ENCODE peak calls at places on chromosomes 1 and 21, in eight cellular contexts. H is stimulated activated CD4-positive, alpha-beta T cell treated with anti-CD3 and anti-CD28 coated beads, Interleukin-12 subunit alpha, Interleukin-12 subunit beta, amount 100 ng/mL, for 4 hours; J is lower lobe of right lung; Z is GM04503; K is C1 segment of cervical spinal cord; B is CD8-positive, alpha-beta memory T cell; G is glomerular endothelial cell; T is NCI-H1105 treated with DMSO at 0.1 percent for 48 hours. I is an unnamed sample.

GRCh38 chr1:226369110-226369509 is 38.8 kb downstream of the PARP1 start:
- DNase-seq in B (no peak), K (no peak), J (no peak), T (no peak), G (no peak), H (no peak), Z (no peak), I (no peak)

GRCh38 chr1:208228026-208228425 is 16.2 kb downstream of the PLXNA2 start:
- DNase-seq in Z (no peak), J (no peak), H (no peak), B (no peak), T (no peak), G (no peak), K (no peak), I (no peak)

GRCh38 chr21:44426663-44427191 is 28.6 kb upstream of the LRRC3 start:
- DNase-seq in G (no peak), Z (no peak), T (no peak), K (no peak), H (no peak), J (no peak), B (peak; percentile 34), I (no peak)

GRCh38 chr1:25836695-25837094 is 16.9 kb downstream of the MTFR1L start:
- DNase-seq in Z (no peak), T (no peak), J (no peak), B (no peak), G (no peak), K (no peak), H (no peak), I (no peak)

GRCh38 chr21:42674351-42674940 is 21.0 kb downstream of the PDE9A start:
- DNase-seq in T (peak; percentile 80), J (no peak), Z (no peak), K (peak; percentile 37), B (no peak), H (no peak), G (no peak), I (no peak)

GRCh38 chr1:223363057-223363855 is 720 bp downstream of the SUSD4 start:
- DNase-seq in Z (no peak), G (no peak), J (peak; percentile 51), K (no peak), B (no peak), T (peak; percentile 42), H (peak; percentile 25), I (peak; percentile 26)

GRCh38 chr1:113993766-113994165 is 14.5 kb downstream of the OLFML3 start:
- DNase-seq in T (no peak), K (no peak), Z (no peak), H (no peak), J (no peak), B (no peak), G (no peak), I (no peak)

GRCh38 chr1:224175615-224176014 is 7.4 kb upstream of the DEGS1 start:
- DNase-seq in B (no peak), Z (no peak), G (no peak), H (no peak), T (no peak), J (no peak), K (no peak), I (peak; percentile 5)

GRCh38 chr1:87106158-87106557 is 191.7 kb downstream of the HS2ST1 start:
- DNase-seq in T (no peak), Z (no peak), J (no peak), G (no peak), B (no peak), K (no peak), H (no peak), I (no peak)

GRCh38 chr1:202860744-202861419 is 28.1 kb downstream of the RABIF start:
- DNase-seq in B (no peak), J (peak; percentile 83), T (peak; percentile 77), H (peak; percentile 16), K (no peak), Z (no peak), G (no peak), I (peak; percentile 33)

GRCh38 chr1:202565890-202566289 is 144.4 kb downstream of the SYT2 start:
- DNase-seq in G (no peak), J (no peak), H (no peak), B (no peak), Z (no peak), T (no peak), K (no peak), I (no peak)

GRCh38 chr21:46420241-46421190 is 38.2 kb upstream of the DIP2A start:
- DNase-seq in G (no peak), H (no peak), J (peak; percentile 34), K (no peak), Z (no peak), B (no peak), T (no peak), I (no peak)

GRCh38 chr1:3070654-3071506 is 1.9 kb downstream of the PRDM16 start:
- DNase-seq in J (peak; percentile 49), T (no peak), H (no peak), Z (no peak), K (no peak), B (peak; percentile 39), G (no peak), I (no peak)

GRCh38 chr1:212635141-212635601 is 26.6 kb downstream of the ATF3 start:
- DNase-seq in G (no peak), J (no peak), K (no peak), B (no peak), H (no peak), T (no peak), Z (peak; percentile 60), I (peak; percentile 74)

GRCh38 chr1:172478485-172478884 is 34.6 kb upstream of the PIGC start:
- DNase-seq in G (no peak), H (no peak), Z (no peak), J (no peak), T (no peak), K (no peak), B (no peak), I (no peak)

GRCh38 chr1:38402230-38402815 is 355.7 kb upstream of the POU3F1 start:
- DNase-seq in K (no peak), G (no peak), H (no peak), B (no peak), T (no peak), Z (no peak), J (no peak), I (no peak)